ENCODE peak calls at places on chromosome 17, in six cellular contexts. One of them, this sample, is unnamed.

GRCh38 chr17:81902023-81902652 is at the start of gene NPB:
- DNase-seq in neural progenitor cell: peak; percentile 74
- DNase-seq in SJCRH30: no peak
- DNase-seq in CD8-positive, alpha-beta memory T cell: no peak
- DNase-seq in gastrocnemius medialis: no peak
- DNase-seq in CD8-positive, alpha-beta T cell: peak; percentile 19
- DNase-seq in this sample: no peak

GRCh38 chr17:18247613-18248001 is 10.9 kb downstream of the FLII start:
- DNase-seq in neural progenitor cell: no peak
- DNase-seq in SJCRH30: no peak
- DNase-seq in CD8-positive, alpha-beta memory T cell: no peak
- DNase-seq in gastrocnemius medialis: peak; percentile 61
- DNase-seq in CD8-positive, alpha-beta T cell: no peak
- DNase-seq in this sample: no peak

GRCh38 chr17:80718428-80718827 is 173.8 kb downstream of the RPTOR start:
- DNase-seq in neural progenitor cell: no peak
- DNase-seq in SJCRH30: peak; percentile 97
- DNase-seq in CD8-positive, alpha-beta memory T cell: no peak
- DNase-seq in gastrocnemius medialis: no peak
- DNase-seq in CD8-positive, alpha-beta T cell: no peak
- DNase-seq in this sample: no peak

GRCh38 chr17:75365009-75365930 is 40.2 kb downstream of the GRB2 start:
- DNase-seq in neural progenitor cell: peak; percentile 21
- DNase-seq in SJCRH30: peak; percentile 75
- DNase-seq in CD8-positive, alpha-beta memory T cell: no peak
- DNase-seq in gastrocnemius medialis: no peak
- DNase-seq in CD8-positive, alpha-beta T cell: no peak
- DNase-seq in this sample: no peak

GRCh38 chr17:4161179-4161559 is 18.2 kb downstream of the CYB5D2 start:
- DNase-seq in neural progenitor cell: no peak
- DNase-seq in SJCRH30: peak; percentile 66
- DNase-seq in CD8-positive, alpha-beta memory T cell: no peak
- DNase-seq in gastrocnemius medialis: peak; percentile 92
- DNase-seq in CD8-positive, alpha-beta T cell: no peak
- DNase-seq in this sample: no peak

GRCh38 chr17:68748381-68748780 is 147.2 kb upstream of the FAM20A start:
- DNase-seq in neural progenitor cell: no peak
- DNase-seq in SJCRH30: peak; percentile 33
- DNase-seq in CD8-positive, alpha-beta memory T cell: no peak
- DNase-seq in gastrocnemius medialis: no peak
- DNase-seq in CD8-positive, alpha-beta T cell: no peak
- DNase-seq in this sample: no peak

GRCh38 chr17:79970576-79971068 is 65.0 kb downstream of the TBC1D16 start:
- DNase-seq in neural progenitor cell: peak; percentile 88
- DNase-seq in SJCRH30: peak; percentile 54
- DNase-seq in CD8-positive, alpha-beta memory T cell: peak; percentile 23
- DNase-seq in gastrocnemius medialis: no peak
- DNase-seq in CD8-positive, alpha-beta T cell: peak; percentile 41
- DNase-seq in this sample: no peak

GRCh38 chr17:72318131-72318530 is 197.3 kb downstream of the SOX9 start:
- DNase-seq in neural progenitor cell: peak; percentile 32
- DNase-seq in SJCRH30: peak; percentile 52
- DNase-seq in CD8-positive, alpha-beta memory T cell: no peak
- DNase-seq in gastrocnemius medialis: no peak
- DNase-seq in CD8-positive, alpha-beta T cell: no peak
- DNase-seq in this sample: no peak

GRCh38 chr17:81309140-81309858 is 14.2 kb upstream of the SLC38A10 start:
- DNase-seq in neural progenitor cell: peak; percentile 77
- DNase-seq in SJCRH30: peak; percentile 96
- DNase-seq in CD8-positive, alpha-beta memory T cell: no peak
- DNase-seq in gastrocnemius medialis: peak; percentile 94
- DNase-seq in CD8-positive, alpha-beta T cell: peak; percentile 16
- DNase-seq in this sample: no peak

GRCh38 chr17:80147035-80147939 is at the start of gene EIF4A3:
- DNase-seq in neural progenitor cell: peak; percentile 99
- DNase-seq in SJCRH30: peak; percentile 100
- DNase-seq in CD8-positive, alpha-beta memory T cell: peak; percentile 94
- DNase-seq in gastrocnemius medialis: peak; percentile 98
- DNase-seq in CD8-positive, alpha-beta T cell: peak; percentile 98
- DNase-seq in this sample: peak; percentile 97

GRCh38 chr17:72125742-72126141 is 4.9 kb downstream of the SOX9 start:
- DNase-seq in neural progenitor cell: no peak
- DNase-seq in SJCRH30: peak; percentile 24
- DNase-seq in CD8-positive, alpha-beta memory T cell: no peak
- DNase-seq in gastrocnemius medialis: no peak
- DNase-seq in CD8-positive, alpha-beta T cell: no peak
- DNase-seq in this sample: no peak

GRCh38 chr17:281365-281999 is 71.1 kb downstream of the RPH3AL start:
- DNase-seq in neural progenitor cell: no peak
- DNase-seq in SJCRH30: no peak
- DNase-seq in CD8-positive, alpha-beta memory T cell: no peak
- DNase-seq in gastrocnemius medialis: no peak
- DNase-seq in CD8-positive, alpha-beta T cell: no peak
- DNase-seq in this sample: no peak

GRCh38 chr17:66307257-66307656 is 4.8 kb downstream of the PRKCA start:
- DNase-seq in neural progenitor cell: no peak
- DNase-seq in SJCRH30: no peak
- DNase-seq in CD8-positive, alpha-beta memory T cell: no peak
- DNase-seq in gastrocnemius medialis: no peak
- DNase-seq in CD8-positive, alpha-beta T cell: no peak
- DNase-seq in this sample: no peak

GRCh38 chr17:3647769-3648540 is 11.4 kb downstream of the CTNS start:
- DNase-seq in neural progenitor cell: peak; percentile 76
- DNase-seq in SJCRH30: peak; percentile 35
- DNase-seq in CD8-positive, alpha-beta memory T cell: no peak
- DNase-seq in gastrocnemius medialis: peak; percentile 50
- DNase-seq in CD8-positive, alpha-beta T cell: peak; percentile 47
- DNase-seq in this sample: no peak

GRCh38 chr17:73901661-73902415 is 257.6 kb upstream of the SDK2 start:
- DNase-seq in neural progenitor cell: peak; percentile 79
- DNase-seq in SJCRH30: no peak
- DNase-seq in CD8-positive, alpha-beta memory T cell: no peak
- DNase-seq in gastrocnemius medialis: no peak
- DNase-seq in CD8-positive, alpha-beta T cell: no peak
- DNase-seq in this sample: peak; percentile 10

GRCh38 chr17:559699-560378 is 154.8 kb downstream of the VPS53 start:
- DNase-seq in neural progenitor cell: no peak
- DNase-seq in SJCRH30: no peak
- DNase-seq in CD8-positive, alpha-beta memory T cell: no peak
- DNase-seq in gastrocnemius medialis: peak; percentile 79
- DNase-seq in CD8-positive, alpha-beta T cell: no peak
- DNase-seq in this sample: no peak

GRCh38 chr17:14019186-14019956 is 49.9 kb upstream of the COX10 start:
- DNase-seq in neural progenitor cell: no peak
- DNase-seq in SJCRH30: peak; percentile 39
- DNase-seq in CD8-positive, alpha-beta memory T cell: no peak
- DNase-seq in gastrocnemius medialis: no peak
- DNase-seq in CD8-positive, alpha-beta T cell: no peak
- DNase-seq in this sample: peak; percentile 76

GRCh38 chr17:4903051-4903818 is at the start of gene CHRNE:
- DNase-seq in neural progenitor cell: peak; percentile 87
- DNase-seq in SJCRH30: peak; percentile 79
- DNase-seq in CD8-positive, alpha-beta memory T cell: peak; percentile 63
- DNase-seq in gastrocnemius medialis: peak; percentile 73
- DNase-seq in CD8-positive, alpha-beta T cell: peak; percentile 81
- DNase-seq in this sample: peak; percentile 73

GRCh38 chr17:34797724-34798123 is 163.5 kb downstream of the CCT6B start:
- DNase-seq in neural progenitor cell: peak; percentile 92
- DNase-seq in SJCRH30: peak; percentile 77
- DNase-seq in CD8-positive, alpha-beta memory T cell: no peak
- DNase-seq in gastrocnemius medialis: no peak
- DNase-seq in CD8-positive, alpha-beta T cell: no peak
- DNase-seq in this sample: no peak

GRCh38 chr17:38852771-38853291 is 690 bp downstream of the RPL23 start:
- DNase-seq in neural progenitor cell: no peak
- DNase-seq in SJCRH30: no peak
- DNase-seq in CD8-positive, alpha-beta memory T cell: no peak
- DNase-seq in gastrocnemius medialis: no peak
- DNase-seq in CD8-positive, alpha-beta T cell: peak; percentile 29
- DNase-seq in this sample: peak; percentile 28

GRCh38 chr17:40915199-40915661 is 22.2 kb downstream of the KRT23 start:
- DNase-seq in neural progenitor cell: no peak
- DNase-seq in SJCRH30: no peak
- DNase-seq in CD8-positive, alpha-beta memory T cell: no peak
- DNase-seq in gastrocnemius medialis: no peak
- DNase-seq in CD8-positive, alpha-beta T cell: no peak
- DNase-seq in this sample: no peak

GRCh38 chr17:31248986-31249385 is 48.1 kb downstream of the OMG start:
- DNase-seq in neural progenitor cell: no peak
- DNase-seq in SJCRH30: no peak
- DNase-seq in CD8-positive, alpha-beta memory T cell: no peak
- DNase-seq in gastrocnemius medialis: no peak
- DNase-seq in CD8-positive, alpha-beta T cell: no peak
- DNase-seq in this sample: no peak

GRCh38 chr17:652310-652709 is 62.3 kb downstream of the VPS53 start:
- DNase-seq in neural progenitor cell: no peak
- DNase-seq in SJCRH30: no peak
- DNase-seq in CD8-positive, alpha-beta memory T cell: no peak
- DNase-seq in gastrocnemius medialis: peak; percentile 77
- DNase-seq in CD8-positive, alpha-beta T cell: no peak
- DNase-seq in this sample: no peak

GRCh38 chr17:21396237-21396636 is 20.1 kb downstream of the KCNJ12 start:
- DNase-seq in neural progenitor cell: no peak
- DNase-seq in SJCRH30: no peak
- DNase-seq in CD8-positive, alpha-beta memory T cell: no peak
- DNase-seq in gastrocnemius medialis: no peak
- DNase-seq in CD8-positive, alpha-beta T cell: no peak
- DNase-seq in this sample: no peak

DNA sequence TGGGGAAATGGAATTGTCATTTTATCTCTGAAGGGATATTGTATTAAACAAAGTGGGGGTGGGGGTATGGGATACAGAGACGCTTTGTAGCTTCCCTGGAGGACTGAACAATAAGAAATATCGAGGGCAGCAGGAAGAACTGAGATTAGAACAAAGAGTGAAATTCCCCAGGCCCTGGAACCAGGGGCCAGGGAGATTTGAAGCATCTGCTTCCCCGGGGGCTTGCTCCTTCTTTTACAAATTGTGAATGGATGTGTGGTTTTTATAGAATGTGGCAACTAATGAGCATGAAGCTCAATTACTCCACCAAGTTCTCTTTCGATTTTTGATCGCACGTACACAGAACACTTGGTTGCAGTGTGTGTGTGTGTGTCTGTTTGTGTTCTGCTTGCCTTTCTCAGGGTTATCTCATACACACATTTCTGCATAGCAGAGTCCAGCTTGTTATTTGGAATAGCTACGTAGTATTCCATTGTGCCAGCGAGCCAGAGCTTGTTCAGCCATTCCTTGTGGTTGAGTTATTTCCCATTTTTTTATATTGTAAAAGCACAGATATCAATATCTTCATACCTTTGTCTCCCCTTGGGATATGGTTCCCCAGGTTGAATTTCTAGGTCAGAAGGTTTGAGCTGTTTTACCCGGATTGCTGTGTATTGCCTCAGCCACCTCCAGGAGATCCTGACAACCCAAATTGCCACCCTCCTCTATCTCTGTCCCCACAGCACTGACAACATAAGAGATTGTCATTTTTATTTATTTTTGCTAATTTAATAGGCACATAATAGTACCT is 4.2 kb upstream of the PIPOX start:
- DNase-seq in neural progenitor cell: peak; percentile 47
- DNase-seq in SJCRH30: peak; percentile 96
- DNase-seq in CD8-positive, alpha-beta memory T cell: no peak
- DNase-seq in gastrocnemius medialis: no peak
- DNase-seq in CD8-positive, alpha-beta T cell: no peak
- DNase-seq in this sample: no peak
- H3K27me3 ChIP-seq in neural progenitor cell: no peaks in the 10 kb centered on the region
- H3K27me3 ChIP-seq in SJCRH30: no peaks in the 10 kb centered on the region
- H3K27me3 ChIP-seq in CD8-positive, alpha-beta memory T cell: no peaks in the 10 kb centered on the region
- H3K27me3 ChIP-seq in gastrocnemius medialis: peaks cover 8% of the 10 kb centered on the region
- H3K27me3 ChIP-seq in CD8-positive, alpha-beta T cell: no peaks in the 10 kb centered on the region
- H3K27me3 ChIP-seq in this sample: peaks cover 13% of the 10 kb centered on the region

DNA sequence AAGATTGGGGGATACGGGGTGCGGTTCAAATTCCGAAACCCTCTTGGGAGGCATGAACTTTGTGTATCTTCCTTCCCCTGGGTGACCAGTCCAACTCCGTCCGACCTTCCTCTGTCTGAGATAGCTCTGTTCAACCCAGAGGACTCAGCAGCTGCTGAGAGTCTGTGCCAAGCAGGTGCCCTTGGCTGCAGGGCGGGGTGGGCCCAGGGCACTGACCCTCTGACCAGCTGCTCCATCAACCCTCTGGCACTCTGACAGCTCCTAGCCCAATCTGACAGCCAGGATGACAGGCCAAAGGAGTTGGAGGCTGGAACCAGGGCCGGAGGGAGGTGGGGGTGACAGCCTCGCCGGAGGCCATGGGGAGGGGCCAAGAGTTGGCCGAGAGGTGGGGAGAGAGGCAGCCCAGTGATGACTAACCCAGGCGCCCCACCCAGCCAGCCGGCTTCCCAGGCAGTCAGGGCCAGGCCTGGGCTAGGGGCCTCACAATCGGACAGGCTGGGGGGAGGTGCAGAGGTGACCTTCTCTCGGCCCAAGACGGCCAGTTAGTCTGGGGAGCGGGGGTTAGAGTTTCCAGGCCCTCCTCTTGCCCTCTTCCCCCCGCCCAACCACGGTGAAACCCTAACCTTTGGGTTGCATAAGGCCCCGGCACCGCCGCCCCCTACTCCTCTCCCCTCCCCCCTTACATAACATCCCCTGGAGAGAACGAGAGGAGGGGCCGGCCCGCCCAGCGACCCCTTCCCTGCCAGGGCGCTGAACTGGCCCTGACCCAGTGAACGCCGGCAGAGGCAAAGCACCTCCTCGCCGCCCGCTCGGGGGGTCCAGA is 5.0 kb upstream of the TLCD2 start:
- DNase-seq in neural progenitor cell: peak; percentile 64
- DNase-seq in SJCRH30: peak; percentile 72
- DNase-seq in CD8-positive, alpha-beta memory T cell: peak; percentile 32
- DNase-seq in gastrocnemius medialis: peak; percentile 99
- DNase-seq in CD8-positive, alpha-beta T cell: peak; percentile 56
- DNase-seq in this sample: no peak
- H3K4me3 ChIP-seq in neural progenitor cell: peak overlapping the region; percentile 78
- H3K4me3 ChIP-seq in SJCRH30: peak overlapping the region; percentile 74
- H3K4me3 ChIP-seq in CD8-positive, alpha-beta memory T cell: peak overlapping the region; percentile 70
- H3K4me3 ChIP-seq in gastrocnemius medialis: peak overlapping the region; percentile 95
- H3K4me3 ChIP-seq in CD8-positive, alpha-beta T cell: peak overlapping the region; percentile 78
- H3K4me3 ChIP-seq in this sample: no peak overlapping the region

DNA sequence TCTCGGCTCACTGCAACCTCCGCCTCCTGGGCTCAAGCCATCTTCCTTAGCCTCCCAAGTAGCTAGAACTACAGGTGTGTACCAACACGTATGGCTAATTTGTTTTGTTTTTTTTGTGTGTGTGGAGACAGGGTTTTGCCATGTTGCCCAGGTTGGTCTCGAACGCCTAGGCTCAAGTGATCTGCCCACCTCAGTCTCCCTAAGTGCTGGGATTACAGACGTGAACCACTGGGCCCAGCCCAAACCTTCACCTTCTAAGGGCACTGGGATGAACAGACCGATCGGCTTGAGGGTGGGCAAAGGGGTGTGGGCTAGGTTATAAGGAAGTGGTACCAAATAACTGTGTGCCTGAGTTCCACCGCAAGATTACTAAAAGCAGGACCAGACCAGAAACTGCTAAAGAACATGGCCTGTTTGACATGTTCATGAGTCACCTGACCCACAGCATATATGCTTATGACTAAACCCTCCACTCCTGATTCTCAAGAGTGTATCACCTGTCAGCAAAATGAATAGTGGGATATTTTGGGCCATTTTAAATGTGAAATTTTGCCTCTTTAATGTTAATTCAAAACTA is 8.1 kb downstream of the TMEM97 start:
- DNase-seq in neural progenitor cell: no peak
- DNase-seq in SJCRH30: no peak
- DNase-seq in CD8-positive, alpha-beta memory T cell: no peak
- DNase-seq in gastrocnemius medialis: no peak
- DNase-seq in CD8-positive, alpha-beta T cell: no peak
- DNase-seq in this sample: no peak
- H3K27ac ChIP-seq in neural progenitor cell: no peak overlapping the region
- H3K27ac ChIP-seq in SJCRH30: no peak overlapping the region
- H3K27ac ChIP-seq in CD8-positive, alpha-beta memory T cell: no peak overlapping the region
- H3K27ac ChIP-seq in gastrocnemius medialis: no peak overlapping the region
- H3K27ac ChIP-seq in CD8-positive, alpha-beta T cell: no peak overlapping the region
- H3K27ac ChIP-seq in this sample: no peak overlapping the region

GRCh38 chr17:48499248-48499647 is 31.6 kb downstream of the HOXB1 start:
- DNase-seq in neural progenitor cell: no peak
- DNase-seq in SJCRH30: no peak
- DNase-seq in CD8-positive, alpha-beta memory T cell: no peak
- DNase-seq in gastrocnemius medialis: no peak
- DNase-seq in CD8-positive, alpha-beta T cell: no peak
- DNase-seq in this sample: no peak
- H3K27me3 ChIP-seq in neural progenitor cell: peaks cover 100% of the 10 kb centered on the region
- H3K27me3 ChIP-seq in SJCRH30: no peaks in the 10 kb centered on the region
- H3K27me3 ChIP-seq in CD8-positive, alpha-beta memory T cell: no peaks in the 10 kb centered on the region
- H3K27me3 ChIP-seq in gastrocnemius medialis: peaks cover 7% of the 10 kb centered on the region
- H3K27me3 ChIP-seq in CD8-positive, alpha-beta T cell: no peaks in the 10 kb centered on the region
- H3K27me3 ChIP-seq in this sample: peaks cover 2% of the 10 kb centered on the region

This sample was measured in CD4-positive, CD25-positive, alpha-beta regulatory T cell.